ENCODE peak calls at places on chromosomes 1 and 21, in nine cellular contexts. I is ovary, R is GM10248, Z is heart left ventricle, L is GM06990, U is endothelial cell, C is transverse colon, D is brain microvascular endothelial cell, T is PC-9. S is an unnamed sample.

GRCh38 chr1:89001510-89001909 is 9.1 kb upstream of the KYAT3 start:
- DNase-seq in U (no peak), I (no peak), C (no peak), D (no peak), L (no peak), Z (no peak), T (no peak), R (no peak), S (no peak)

GRCh38 chr1:21020151-21020550 is 156.5 kb downstream of the EIF4G3 start:
- DNase-seq in T (no peak), D (peak), Z (no peak), R (no peak), U (no peak), C (no peak), I (no peak), L (no peak), S (no peak)

GRCh38 chr1:8985915-8986813 is 40.1 kb downstream of the SLC2A7 start:
- DNase-seq in D (peak), Z (peak), T (peak), C (peak), U (no peak), R (no peak), L (no peak), I (peak), S (peak)

GRCh38 chr1:5802606-5803005 is 189.6 kb downstream of the NPHP4 start:
- DNase-seq in D (no peak), L (no peak), T (no peak), Z (no peak), I (no peak), R (no peak), C (no peak), U (no peak), S (no peak)

GRCh38 chr1:11501491-11501897 is 22.5 kb downstream of the DISP3 start:
- DNase-seq in T (no peak), R (no peak), C (no peak), I (no peak), Z (no peak), D (no peak), L (no peak), U (no peak), S (no peak)

GRCh38 chr1:180167021-180167701 is 12.5 kb downstream of the QSOX1 start:
- DNase-seq in Z (no peak), R (no peak), L (no peak), C (no peak), T (no peak), D (no peak), I (no peak), U (no peak), S (no peak)

GRCh38 chr1:209248649-209249279 is 334.8 kb upstream of the CAMK1G start:
- DNase-seq in D (peak), L (no peak), T (peak), Z (no peak), I (no peak), R (peak), C (peak), U (peak), S (peak)

GRCh38 chr1:16073490-16074104 is at the start of gene FAM131C:
- DNase-seq in D (no peak), Z (no peak), L (peak), C (peak), R (peak), U (peak), T (no peak), I (no peak), S (peak)

GRCh38 chr21:41427556-41427955 is 1.5 kb downstream of the MX1 start:
- DNase-seq in R (no peak), D (no peak), I (no peak), L (no peak), T (no peak), Z (no peak), C (no peak), U (no peak), S (no peak)

GRCh38 chr1:178011101-178011828 is 41.4 kb upstream of the SEC16B start:
- DNase-seq in I (no peak), R (no peak), L (no peak), U (no peak), T (peak), Z (no peak), D (peak), C (no peak), S (no peak)

GRCh38 chr1:229037806-229038405 is 233.0 kb upstream of the RAB4A start:
- DNase-seq in T (no peak), L (no peak), C (no peak), U (no peak), I (no peak), D (no peak), Z (no peak), R (no peak), S (no peak)

GRCh38 chr1:204313675-204314074 is 46.1 kb downstream of the PLEKHA6 start:
- DNase-seq in Z (no peak), T (no peak), L (no peak), R (no peak), I (no peak), U (peak), D (no peak), C (no peak), S (no peak)

GRCh38 chr1:17933991-17934390 is 173.6 kb upstream of the IGSF21 start:
- DNase-seq in I (no peak), R (no peak), D (no peak), Z (no peak), C (no peak), U (no peak), T (no peak), L (no peak), S (no peak)

GRCh38 chr1:149846600-149847466 is 52.5 kb upstream of the BOLA1 start:
- DNase-seq in C (no peak), Z (no peak), I (no peak), U (no peak), T (no peak), D (no peak), R (no peak), L (no peak), S (no peak)

GRCh38 chr1:108639899-108640560 is 20.9 kb downstream of the HENMT1 start:
- DNase-seq in L (no peak), C (no peak), R (no peak), D (no peak), I (no peak), T (no peak), U (no peak), Z (no peak), S (no peak)

GRCh38 chr21:14480601-14481000 is 65.5 kb downstream of the SAMSN1 start:
- DNase-seq in L (peak), U (no peak), R (no peak), D (no peak), C (peak), I (no peak), Z (no peak), T (no peak), S (no peak)

GRCh38 chr1:209526137-209526536 is 57.4 kb upstream of the CAMK1G start:
- DNase-seq in D (no peak), U (no peak), L (no peak), I (no peak), C (no peak), R (no peak), Z (no peak), T (no peak), S (no peak)

GRCh38 chr1:115643219-115643618 is 1.4 kb downstream of the VANGL1 start:
- DNase-seq in C (no peak), I (no peak), Z (no peak), U (no peak), D (no peak), L (no peak), R (no peak), T (no peak), S (no peak)

GRCh38 chr1:212283741-212284140 is 1.5 kb upstream of the PPP2R5A start:
- DNase-seq in U (no peak), R (no peak), T (no peak), L (no peak), I (no peak), Z (no peak), C (no peak), D (no peak), S (no peak)

GRCh38 chr1:39898648-39899603 is 2.8 kb downstream of the MYCL start:
- DNase-seq in R (no peak), U (peak), T (peak), I (no peak), C (peak), D (peak), L (no peak), Z (no peak), S (peak)

GRCh38 chr1:232423591-232423990 is 206.3 kb downstream of the SIPA1L2 start:
- DNase-seq in C (no peak), Z (no peak), T (no peak), L (no peak), R (no peak), U (no peak), I (no peak), D (no peak), S (no peak)

GRCh38 chr1:151147132-151147503 is 687 bp upstream of the SEMA6C start:
- DNase-seq in R (no peak), L (no peak), C (no peak), T (no peak), Z (no peak), D (no peak), U (no peak), I (no peak), S (no peak)

GRCh38 chr1:14392887-14393365 is 205.6 kb upstream of the KAZN start:
- DNase-seq in U (no peak), T (no peak), Z (no peak), C (no peak), R (no peak), D (no peak), L (no peak), I (no peak), S (no peak)

DNA sequence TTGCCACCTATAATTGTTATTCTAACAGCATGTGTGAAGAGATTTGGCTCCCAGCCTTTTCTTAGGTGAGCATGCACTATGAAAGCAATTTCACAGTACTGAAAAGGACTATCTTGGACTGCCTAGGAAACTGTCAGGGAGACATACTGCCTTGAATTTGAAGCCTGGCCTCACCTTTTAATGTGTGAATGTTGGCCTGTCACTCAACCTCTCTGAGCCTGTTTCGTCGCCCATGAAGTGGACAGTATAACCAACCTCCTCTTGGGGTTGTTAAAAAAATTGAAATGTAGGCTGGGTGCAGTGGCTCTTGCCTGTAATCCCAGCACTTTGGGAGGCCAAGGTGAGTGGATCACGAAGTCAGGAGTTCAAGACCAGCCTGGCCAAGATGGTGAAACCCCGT is 20.4 kb upstream of the POU2F1 start:
- DNase-seq in C (no peak), U (no peak), T (no peak), D (no peak), Z (no peak), L (no peak), R (no peak), I (no peak), S (no peak)
- TF ChIP-seq CTCF in C (no peak), U (no peak), T (no peak), D (no peak), Z (no peak), L (no peak), R (no peak), I (no peak), S (no peak)

DNA sequence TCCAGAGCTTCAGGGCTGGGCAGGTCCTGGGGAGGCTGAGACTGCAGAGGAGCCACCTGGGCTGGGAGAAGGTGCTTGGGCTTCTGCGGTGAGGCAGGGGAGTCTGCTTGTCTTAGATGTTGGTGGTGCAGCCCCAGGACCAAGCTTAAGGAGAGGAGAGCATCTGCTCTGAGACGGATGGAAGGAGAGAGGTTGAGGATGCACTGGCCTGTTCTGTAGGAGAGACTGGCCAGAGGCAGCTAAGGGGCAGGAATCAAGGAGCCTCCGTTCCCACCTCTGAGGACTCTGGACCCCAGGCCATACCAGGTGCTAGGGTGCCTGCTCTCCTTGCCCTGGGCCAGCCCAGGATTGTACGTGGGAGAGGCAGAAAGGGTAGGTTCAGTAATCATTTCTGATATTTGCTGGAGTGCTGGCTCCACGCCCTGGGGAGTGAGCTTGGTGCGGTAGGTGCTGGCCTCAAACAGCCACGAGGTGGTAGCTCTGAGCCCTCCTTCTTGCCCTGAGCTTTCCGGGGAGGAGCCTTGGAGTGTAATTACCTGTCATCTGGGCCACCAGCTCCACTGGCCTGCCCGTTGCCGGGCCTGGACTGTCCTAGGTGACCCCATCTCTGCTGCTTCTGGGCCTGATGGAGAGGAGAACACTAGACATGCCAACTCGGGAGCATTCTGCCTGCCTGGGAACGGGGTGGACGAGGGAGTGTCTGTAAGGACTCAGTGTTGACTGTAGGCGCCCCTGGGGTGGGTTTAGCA is 9.3 kb downstream of the MYBPH start:
- DNase-seq in T (no peak), R (peak), D (no peak), Z (no peak), L (no peak), C (peak), I (no peak), U (no peak), S (peak)
- TF ChIP-seq CTCF in T (no peak), R (peak), D (peak), Z (no peak), L (peak), C (peak), I (no peak), U (no peak), S (no peak)

GRCh38 chr1:162633327-162633762 is 1.1 kb downstream of the DDR2 start:
- DNase-seq in T (no peak), C (no peak), D (peak), R (peak), L (peak), I (no peak), U (no peak), Z (no peak), S (no peak)
- TF ChIP-seq CTCF in T (no peak), C (no peak), D (peak), R (no peak), L (no peak), I (no peak), U (no peak), Z (no peak), S (no peak)

GRCh38 chr1:2237773-2238172 is 9.7 kb downstream of the SKI start:
- DNase-seq in T (no peak), L (no peak), Z (no peak), D (no peak), R (no peak), I (no peak), C (no peak), U (no peak), S (no peak)
- TF ChIP-seq CTCF in T (no peak), L (peak), Z (peak), D (peak), R (peak), I (no peak), C (no peak), U (no peak), S (no peak)

S was measured in Calu3.